ENCODE peak calls at places on chromosomes 1 and 21, in four cellular contexts. Z, H, D and T are unnamed samples.

GRCh38 chr1:160625725-160626498 is 20.9 kb downstream of the SLAMF1 start:
- DNase-seq in D (no peak), Z (no peak), H (no peak), T (no peak)

GRCh38 chr1:187626056-187626455 is 797.3 kb downstream of the PLA2G4A start:
- DNase-seq in Z (no peak), H (no peak), D (no peak), T (no peak)

GRCh38 chr1:11746092-11746491 is 10.2 kb downstream of the AGTRAP start:
- DNase-seq in D (peak; percentile 74), Z (no peak), H (no peak), T (no peak)

GRCh38 chr1:200307755-200308066 is 102.1 kb downstream of the ZNF281 start:
- DNase-seq in Z (no peak), D (no peak), H (no peak), T (no peak)

GRCh38 chr1:115436596-115436995 is 98.5 kb upstream of the NGF start:
- DNase-seq in H (no peak), Z (no peak), D (no peak), T (no peak)

GRCh38 chr1:183569141-183569540 is 21.1 kb downstream of the NCF2 start:
- DNase-seq in Z (no peak), H (no peak), D (no peak), T (no peak)

GRCh38 chr1:209585197-209585596 is 1.7 kb downstream of the CAMK1G start:
- DNase-seq in D (no peak), H (no peak), Z (no peak), T (no peak)

GRCh38 chr1:109240158-109241152 is 8.9 kb upstream of the CELSR2 start:
- DNase-seq in D (peak; percentile 78), Z (peak; percentile 63), H (no peak), T (peak; percentile 87)

GRCh38 chr1:155918660-155919059 is 7.5 kb upstream of the RIT1 start:
- DNase-seq in Z (no peak), D (no peak), H (no peak), T (no peak)

GRCh38 chr1:42456010-42456753 is at the start of the genes PPCS and ZMYND12:
- DNase-seq in H (peak; percentile 86), Z (peak; percentile 94), D (peak; percentile 94), T (peak; percentile 90)
- TF ChIP-seq CTCF in H (no peak), Z (no peak), D (no peak), T (peak; percentile 3)

GRCh38 chr1:47783638-47784293 is 213.4 kb downstream of the TRABD2B start:
- DNase-seq in H (no peak), Z (no peak), D (no peak), T (no peak)
- TF ChIP-seq CTCF in H (no peak), Z (no peak), D (no peak), T (no peak)

GRCh38 chr1:206949641-206950040 is 3.4 kb upstream of the PIGR start:
- DNase-seq in D (no peak), H (no peak), Z (no peak), T (no peak)

GRCh38 chr1:206945779-206946178 is 487 bp downstream of the PIGR start:
- DNase-seq in D (no peak), H (no peak), Z (no peak), T (no peak)

GRCh38 chr1:206949208-206949607 is 2.9 kb upstream of the PIGR start:
- DNase-seq in D (no peak), Z (no peak), H (no peak), T (no peak)

GRCh38 chr1:206944703-206945102 is 1.6 kb downstream of the PIGR start:
- DNase-seq in D (no peak), H (no peak), Z (no peak), T (no peak)

DNA sequence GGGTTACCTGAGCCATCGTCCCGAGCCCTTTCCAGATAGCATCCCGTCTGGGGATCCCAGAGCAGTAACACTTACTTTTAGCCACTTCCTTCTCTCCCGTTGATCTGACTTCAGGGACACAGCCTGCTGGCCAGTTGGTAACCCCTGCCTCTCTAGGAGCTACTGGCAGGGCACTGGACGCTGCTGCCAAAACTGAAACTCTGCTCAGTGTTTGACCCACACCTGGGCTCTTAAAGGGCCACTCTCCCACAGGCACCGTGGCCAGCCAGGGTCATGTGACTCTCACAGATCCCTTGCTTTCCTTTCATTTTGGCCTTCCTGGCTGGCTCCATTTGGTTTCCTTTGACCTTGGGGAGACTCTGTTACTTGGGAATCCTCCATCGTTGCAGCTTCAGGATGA is at the start of gene PIGR:
- DNase-seq in Z (peak; percentile 88), H (no peak), D (peak; percentile 44), T (no peak)
- TF ChIP-seq CTCF in Z (no peak), H (no peak), D (no peak), T (no peak)

GRCh38 chr1:226409392-226409791 is 1.5 kb upstream of the PARP1 start:
- DNase-seq in H (no peak), D (no peak), Z (no peak), T (no peak)
- TF ChIP-seq CTCF in H (no peak), D (no peak), Z (no peak), T (no peak)

GRCh38 chr1:222702210-222702609 is 10.1 kb downstream of the AIDA start:
- DNase-seq in Z (no peak), D (no peak), H (no peak), T (no peak)

GRCh38 chr1:222709700-222710153 is 2.6 kb downstream of the AIDA start:
- DNase-seq in H (no peak), Z (no peak), D (no peak), T (no peak)

GRCh38 chr1:222704260-222704659 is 8.0 kb downstream of the AIDA start:
- DNase-seq in D (no peak), Z (no peak), H (no peak), T (no peak)

GRCh38 chr1:222711319-222712252 is 705 bp downstream of the AIDA start:
- DNase-seq in H (peak; percentile 50), Z (peak; percentile 79), D (peak; percentile 63), T (no peak)

DNA sequence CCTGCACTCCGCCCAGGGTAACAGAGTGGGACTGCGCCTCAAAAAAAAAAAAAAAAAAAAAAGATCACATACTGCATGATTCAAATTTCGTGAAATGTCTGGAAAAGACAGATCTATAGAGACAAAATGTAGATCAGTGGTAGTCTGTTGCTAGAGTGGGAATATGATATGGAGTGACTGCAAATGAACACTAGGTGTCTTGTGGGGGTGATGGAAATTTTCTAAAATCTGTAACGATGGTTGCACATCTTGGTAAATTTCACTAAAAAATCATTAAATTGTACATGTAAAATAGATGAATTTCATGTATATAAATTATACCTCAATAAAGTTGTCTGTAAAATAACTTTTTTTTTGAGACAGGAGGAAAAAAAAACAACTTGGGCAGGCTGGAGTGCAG is 5.5 kb downstream of the AIDA start:
- DNase-seq in Z (no peak), H (no peak), D (no peak), T (no peak)
- TF ChIP-seq CTCF in Z (no peak), H (no peak), D (no peak), T (peak; percentile 15)

DNA sequence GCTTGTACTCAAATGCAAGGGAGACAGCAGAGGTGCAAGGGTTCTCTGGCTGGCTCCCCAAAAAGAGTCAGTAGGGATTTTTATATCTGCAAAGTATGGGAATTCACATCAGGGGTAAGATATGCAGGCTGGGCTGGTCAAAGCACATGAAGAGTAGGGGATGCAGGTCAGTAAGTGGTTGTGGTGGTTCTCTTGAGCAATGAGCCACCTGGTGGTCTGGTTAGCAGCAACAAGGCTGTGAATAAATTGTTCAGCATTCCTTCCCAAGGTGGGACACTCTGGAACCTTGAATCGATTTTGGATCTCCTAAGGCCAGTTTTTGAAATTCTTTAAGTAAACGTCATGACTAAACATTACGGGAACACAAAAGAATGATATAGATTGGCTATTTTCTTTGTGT is 563.0 kb upstream of the NEGR1 start:
- DNase-seq in D (no peak), H (no peak), Z (no peak), T (no peak)
- TF ChIP-seq CTCF in D (no peak), H (no peak), Z (no peak), T (peak; percentile 50)

GRCh38 chr1:61892977-61893376 is 150.7 kb downstream of the PATJ start:
- DNase-seq in H (no peak), D (no peak), Z (no peak), T (no peak)

GRCh38 chr1:61887921-61888564 is 145.8 kb downstream of the PATJ start:
- DNase-seq in Z (no peak), H (no peak), D (no peak), T (no peak)

GRCh38 chr1:61888808-61889207 is 146.5 kb downstream of the PATJ start:
- DNase-seq in H (no peak), D (no peak), Z (no peak), T (no peak)

GRCh38 chr1:61887076-61887867 is 145.0 kb downstream of the PATJ start:
- DNase-seq in D (no peak), Z (no peak), H (no peak), T (no peak)
- TF ChIP-seq CTCF in D (no peak), Z (no peak), H (no peak), T (no peak)

GRCh38 chr21:15242906-15243305 is 178.1 kb upstream of the NRIP1 start:
- DNase-seq in D (no peak), H (no peak), Z (no peak), T (no peak)

GRCh38 chr21:15240846-15241245 is 176.0 kb upstream of the NRIP1 start:
- DNase-seq in H (no peak), D (no peak), Z (no peak), T (no peak)

GRCh38 chr21:15243356-15243755 is 178.6 kb upstream of the NRIP1 start:
- DNase-seq in Z (no peak), D (no peak), H (no peak), T (no peak)

GRCh38 chr21:15247613-15248012 is 182.8 kb upstream of the NRIP1 start:
- DNase-seq in D (no peak), Z (no peak), H (no peak), T (no peak)

GRCh38 chr21:15241997-15242767 is 177.4 kb upstream of the NRIP1 start:
- DNase-seq in D (no peak), H (no peak), Z (no peak), T (no peak)
- TF ChIP-seq CTCF in D (no peak), H (no peak), Z (no peak), T (no peak)

DNA sequence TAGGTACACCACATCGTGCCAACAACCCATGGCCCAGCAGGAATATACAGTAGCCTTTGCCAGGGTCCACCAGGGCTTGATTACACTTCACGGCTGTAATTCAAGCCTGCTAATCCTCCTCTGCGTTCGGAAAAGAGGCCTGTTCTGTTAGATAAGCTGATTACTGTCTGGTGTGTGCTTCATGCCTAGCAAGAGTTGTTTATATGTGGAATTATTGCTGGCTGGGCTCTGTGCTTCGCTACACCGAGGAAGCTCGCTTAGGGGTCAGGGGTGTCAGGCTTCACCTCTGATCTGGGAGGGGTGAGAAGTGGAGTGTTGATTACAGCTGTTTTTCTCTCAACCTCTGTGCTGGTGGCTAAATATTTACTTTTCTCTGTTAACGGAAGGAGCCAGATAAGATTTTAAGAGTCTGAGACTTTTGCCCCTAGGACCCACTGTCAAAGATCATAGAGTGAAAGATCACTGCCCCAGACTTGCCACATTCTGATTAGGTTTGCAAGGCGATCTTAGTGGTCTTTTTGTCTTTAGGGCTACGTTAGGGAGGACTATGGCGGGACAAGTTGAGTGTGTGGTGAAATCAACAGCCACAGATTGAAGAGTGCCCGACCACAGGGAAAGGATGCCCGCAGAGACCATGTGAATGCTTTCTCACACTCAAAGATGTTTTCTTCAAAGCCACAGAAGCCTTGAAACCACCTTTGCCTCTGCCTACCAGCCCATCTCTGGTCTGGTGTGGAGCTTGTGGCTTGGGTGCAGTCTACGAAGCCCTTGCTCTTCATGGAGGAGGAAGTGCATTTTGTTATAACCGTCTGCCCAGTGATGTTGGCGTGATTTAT is 216.1 kb downstream of the PBX1 start:
- DNase-seq in Z (no peak), H (peak; percentile 45), D (peak; percentile 78), T (no peak)
- TF ChIP-seq CTCF in Z (no peak), H (no peak), D (no peak), T (no peak)